ENCODE peak calls at places on chromosomes 16 and 17, in four cellular contexts. H is NCI-H1436; D is stimulated activated CD4-positive, alpha-beta T cell treated with anti-CD3 and anti-CD28 coated beads, TNF-alpha, amount 100 ng/mL, for 48 hours; U is right lobe of liver. K is an unnamed sample.

GRCh38 chr17:65039349-65039988 is 17.1 kb downstream of the GNA13 start:
- DNase-seq in H (no peak), D (no peak), U (no peak), K (no peak)

GRCh38 chr17:77498875-77499698 is 358.3 kb downstream of the SEC14L1 start:
- DNase-seq in H (no peak), D (no peak), U (peak), K (no peak)

GRCh38 chr16:48916566-48916965 is 306.6 kb upstream of the N4BP1 start:
- DNase-seq in H (no peak), D (no peak), U (no peak), K (no peak)

GRCh38 chr17:68257924-68258323 is 10.1 kb downstream of the AMZ2 start:
- DNase-seq in H (no peak), D (no peak), U (no peak), K (no peak)

GRCh38 chr17:49333806-49334205 is 28.2 kb downstream of the ZNF652 start:
- DNase-seq in H (no peak), D (no peak), U (no peak), K (no peak)

GRCh38 chr16:23149267-23149992 is at the start of gene USP31:
- DNase-seq in H (peak), D (peak), U (peak), K (peak)

GRCh38 chr17:6303664-6304063 is 131.3 kb downstream of the AIPL1 start:
- DNase-seq in H (no peak), D (peak), U (no peak), K (peak)

GRCh38 chr17:48840441-48840840 is 9.6 kb downstream of the CALCOCO2 start:
- DNase-seq in H (no peak), D (no peak), U (no peak), K (no peak)

GRCh38 chr17:33234930-33235685 is 58.0 kb downstream of the ASIC2 start:
- DNase-seq in H (no peak), D (no peak), U (no peak), K (peak)

GRCh38 chr17:80118601-80119270 is 17.4 kb downstream of the GAA start:
- DNase-seq in H (no peak), D (no peak), U (no peak), K (no peak)

GRCh38 chr17:45170976-45171337 is 9.3 kb downstream of the HEXIM2 start:
- DNase-seq in H (no peak), D (no peak), U (peak), K (peak)

GRCh38 chr16:6701096-6701495 is 631.5 kb upstream of the RBFOX1 start:
- DNase-seq in H (no peak), D (no peak), U (no peak), K (no peak)

GRCh38 chr17:78600181-78600651 is 23.0 kb upstream of the DNAH17 start:
- DNase-seq in H (no peak), D (no peak), U (no peak), K (no peak)

GRCh38 chr16:27470567-27471431 is 68.8 kb downstream of the IL21R start:
- DNase-seq in H (no peak), D (no peak), U (no peak), K (no peak)

GRCh38 chr17:1485311-1485747 is 7.2 kb downstream of the MYO1C start:
- DNase-seq in H (no peak), D (no peak), U (no peak), K (peak)

GRCh38 chr17:16991349-16992009 is 19.6 kb upstream of the TNFRSF13B start:
- DNase-seq in H (peak), D (peak), U (peak), K (peak)

GRCh38 chr17:74389094-74389753 is 21.9 kb downstream of the GPR142 start:
- DNase-seq in H (no peak), D (no peak), U (no peak), K (no peak)

GRCh38 chr17:44915727-44916058 is 393 bp upstream of the GFAP start:
- DNase-seq in H (no peak), D (no peak), U (no peak), K (no peak)

GRCh38 chr16:19486744-19487325 is 35.1 kb downstream of the GDE1 start:
- DNase-seq in H (no peak), D (no peak), U (no peak), K (no peak)

GRCh38 chr16:9316615-9317014 is 225.2 kb downstream of the HAPSTR1 start:
- DNase-seq in H (no peak), D (no peak), U (no peak), K (no peak)

GRCh38 chr17:49987681-49988441 is 7.2 kb downstream of the DLX3 start:
- DNase-seq in H (peak), D (no peak), U (peak), K (no peak)

GRCh38 chr16:81932668-81933067 is 78.6 kb downstream of the SDR42E1 start:
- DNase-seq in H (no peak), D (no peak), U (no peak), K (no peak)

GRCh38 chr16:87854053-87854906 is 15.0 kb downstream of the SLC7A5 start:
- DNase-seq in H (no peak), D (no peak), U (peak), K (peak)

GRCh38 chr16:1225051-1225451 is at the start of gene TPSG1:
- DNase-seq in H (no peak), D (no peak), U (no peak), K (peak)

GRCh38 chr16:4200000-4200780 is 41.7 kb downstream of the SRL start:
- DNase-seq in H (peak), D (no peak), U (peak), K (peak)

GRCh38 chr16:78705694-78706093 is 606.2 kb downstream of the WWOX start:
- DNase-seq in H (no peak), D (no peak), U (no peak), K (no peak)

GRCh38 chr16:55502801-55503366 is 6.0 kb upstream of the LPCAT2 start:
- DNase-seq in H (no peak), D (no peak), U (peak), K (peak)

K was measured in mucosa of descending colon.